ENCODE peak calls at places on chromosomes 11 and 22, in seven cellular contexts. I is CD4-positive, CD25-positive, alpha-beta regulatory T cell; L is stimulated activated CD4-positive, alpha-beta T cell treated with anti-CD3 and anti-CD28 coated beads, Interleukin-4, amount 100 ng/mL, for 4 hours; E is SJSA1; Z is gastrocnemius medialis; Y is aorta; V is RPMI8226. P is an unnamed sample.

GRCh38 chr22:29071261-29072045 is 1.4 kb upstream of the KREMEN1 start:
- DNase-seq in Y (peak), V (peak), Z (no peak), E (no peak), I (peak), L (no peak), P (peak)

GRCh38 chr11:106178361-106178760 is 100.9 kb downstream of the AASDHPPT start:
- DNase-seq in L (no peak), V (no peak), Y (no peak), E (no peak), Z (no peak), I (no peak), P (no peak)

GRCh38 chr22:49296561-49296960 is 531.1 kb downstream of the BRD1 start:
- DNase-seq in Y (peak), L (no peak), I (no peak), V (no peak), Z (no peak), E (no peak), P (no peak)

GRCh38 chr11:8262552-8263108 is 1.0 kb downstream of the LMO1 start:
- DNase-seq in I (no peak), Z (peak), L (no peak), Y (peak), V (peak), E (no peak), P (peak)

GRCh38 chr11:34558673-34559072 is 45.1 kb upstream of the ELF5 start:
- DNase-seq in I (no peak), Y (no peak), Z (no peak), E (no peak), L (no peak), V (no peak), P (no peak)

GRCh38 chr22:35568751-35569725 is 28.4 kb downstream of the RASD2 start:
- DNase-seq in Y (no peak), Z (no peak), L (no peak), E (no peak), I (no peak), V (no peak), P (peak)

GRCh38 chr11:47768090-47768620 is 1.0 kb upstream of the FNBP4 start:
- DNase-seq in V (peak), I (no peak), Z (peak), E (peak), L (peak), Y (peak), P (peak)

GRCh38 chr11:119810478-119811232 is 81.7 kb upstream of the NECTIN1 start:
- DNase-seq in E (no peak), V (no peak), I (no peak), L (no peak), Z (no peak), Y (no peak), P (no peak)

GRCh38 chr22:26053737-26054316 is 115.4 kb upstream of the SEZ6L start:
- DNase-seq in E (no peak), Z (no peak), Y (no peak), L (no peak), I (no peak), V (no peak), P (no peak)

GRCh38 chr11:73359930-73360742 is 16.1 kb upstream of the RELT start:
- DNase-seq in I (no peak), V (peak), L (no peak), Z (peak), Y (no peak), E (no peak), P (no peak)

GRCh38 chr11:132101861-132102260 is 731.4 kb downstream of the NTM start:
- DNase-seq in E (no peak), Y (no peak), Z (no peak), L (no peak), I (no peak), V (no peak), P (peak)

GRCh38 chr11:128733440-128734115 is 39.7 kb downstream of the FLI1 start:
- DNase-seq in Z (no peak), V (peak), Y (no peak), L (peak), I (no peak), E (no peak), P (peak)

GRCh38 chr11:47078751-47079524 is 97.7 kb downstream of the ARFGAP2 start:
- DNase-seq in L (no peak), Y (no peak), Z (no peak), V (no peak), I (no peak), E (no peak), P (no peak)

GRCh38 chr11:65424200-65425104 is 1.9 kb downstream of the NEAT1 start:
- DNase-seq in E (peak), Y (peak), V (peak), I (peak), Z (peak), L (peak), P (peak)

GRCh38 chr11:61739966-61740365 is 12.5 kb upstream of the MYRF start:
- DNase-seq in Y (no peak), V (peak), I (no peak), E (no peak), L (no peak), Z (no peak), P (no peak)

P was measured in foreskin fibroblast.